ENCODE peak calls at places on chromosome X, in seven cellular contexts. One of them, this sample, is unnamed.

GRCh38 chrX:17024896-17025295 is 78.4 kb downstream of the REPS2 start:
- DNase-seq in foreskin keratinocyte: no peak
- DNase-seq in colonic mucosa: peak; percentile 50
- DNase-seq in PC-9: no peak
- DNase-seq in adrenal gland: peak; percentile 34
- DNase-seq in heart right ventricle: no peak
- DNase-seq in A549: no peak
- DNase-seq in this sample: no peak

GRCh38 chrX:72381439-72382198 is 75.9 kb upstream of the CITED1 start:
- DNase-seq in heart right ventricle: no peak
- DNase-seq in A549: no peak
- DNase-seq in adrenal gland: no peak
- DNase-seq in foreskin keratinocyte: no peak
- DNase-seq in colonic mucosa: no peak
- DNase-seq in PC-9: no peak
- DNase-seq in this sample: no peak

GRCh38 chrX:46477435-46477834 is 67.8 kb downstream of the ZNF674 start:
- DNase-seq in PC-9: no peak
- DNase-seq in foreskin keratinocyte: no peak
- DNase-seq in colonic mucosa: no peak
- DNase-seq in adrenal gland: no peak
- DNase-seq in A549: no peak
- DNase-seq in heart right ventricle: no peak
- DNase-seq in this sample: no peak

GRCh38 chrX:53716328-53717088 is 30.0 kb upstream of the HUWE1 start:
- DNase-seq in foreskin keratinocyte: peak; percentile 17
- DNase-seq in colonic mucosa: no peak
- DNase-seq in adrenal gland: no peak
- DNase-seq in heart right ventricle: no peak
- DNase-seq in A549: no peak
- DNase-seq in PC-9: peak; percentile 59
- DNase-seq in this sample: no peak

GRCh38 chrX:10156199-10157031 is at the start of gene CLCN4:
- DNase-seq in colonic mucosa: peak; percentile 36
- DNase-seq in A549: peak; percentile 59
- DNase-seq in foreskin keratinocyte: no peak
- DNase-seq in heart right ventricle: peak; percentile 71
- DNase-seq in PC-9: peak; percentile 78
- DNase-seq in adrenal gland: peak; percentile 83
- DNase-seq in this sample: peak; percentile 63

GRCh38 chrX:120499301-120500097 is 30.4 kb upstream of the LAMP2 start:
- DNase-seq in colonic mucosa: no peak
- DNase-seq in adrenal gland: no peak
- DNase-seq in foreskin keratinocyte: no peak
- DNase-seq in PC-9: no peak
- DNase-seq in A549: no peak
- DNase-seq in heart right ventricle: peak; percentile 11
- DNase-seq in this sample: peak; percentile 26

GRCh38 chrX:421646-422325 is 35.1 kb upstream of the PPP2R3B start:
- DNase-seq in foreskin keratinocyte: no peak
- DNase-seq in colonic mucosa: no peak
- DNase-seq in PC-9: no peak
- DNase-seq in heart right ventricle: no peak
- DNase-seq in A549: no peak
- DNase-seq in adrenal gland: no peak
- DNase-seq in this sample: peak; percentile 3

GRCh38 chrX:27964432-27964831 is 16.8 kb downstream of the DCAF8L1 start:
- DNase-seq in adrenal gland: no peak
- DNase-seq in heart right ventricle: no peak
- DNase-seq in foreskin keratinocyte: no peak
- DNase-seq in A549: peak; percentile 10
- DNase-seq in PC-9: no peak
- DNase-seq in colonic mucosa: peak; percentile 27
- DNase-seq in this sample: no peak

GRCh38 chrX:154715825-154716224 is 35.1 kb downstream of the GAB3 start:
- DNase-seq in colonic mucosa: no peak
- DNase-seq in A549: no peak
- DNase-seq in PC-9: no peak
- DNase-seq in heart right ventricle: no peak
- DNase-seq in foreskin keratinocyte: no peak
- DNase-seq in adrenal gland: no peak
- DNase-seq in this sample: no peak

GRCh38 chrX:22628275-22628674 is 355.6 kb downstream of the CBLL2 start:
- DNase-seq in A549: no peak
- DNase-seq in foreskin keratinocyte: no peak
- DNase-seq in colonic mucosa: no peak
- DNase-seq in adrenal gland: no peak
- DNase-seq in heart right ventricle: no peak
- DNase-seq in PC-9: no peak
- DNase-seq in this sample: no peak

GRCh38 chrX:11215191-11215921 is 77.9 kb upstream of the AMELX start:
- DNase-seq in adrenal gland: no peak
- DNase-seq in colonic mucosa: no peak
- DNase-seq in PC-9: no peak
- DNase-seq in foreskin keratinocyte: no peak
- DNase-seq in heart right ventricle: no peak
- DNase-seq in A549: no peak
- DNase-seq in this sample: no peak

GRCh38 chrX:37716502-37717068 is 31.0 kb downstream of the XK start:
- DNase-seq in adrenal gland: no peak
- DNase-seq in heart right ventricle: no peak
- DNase-seq in colonic mucosa: no peak
- DNase-seq in foreskin keratinocyte: no peak
- DNase-seq in PC-9: no peak
- DNase-seq in A549: no peak
- DNase-seq in this sample: no peak

GRCh38 chrX:46849933-46850332 is 13.1 kb downstream of the RP2 start:
- DNase-seq in foreskin keratinocyte: no peak
- DNase-seq in heart right ventricle: no peak
- DNase-seq in A549: no peak
- DNase-seq in adrenal gland: no peak
- DNase-seq in colonic mucosa: no peak
- DNase-seq in PC-9: no peak
- DNase-seq in this sample: no peak

GRCh38 chrX:17476411-17476810 is 101.4 kb downstream of the NHS start:
- DNase-seq in foreskin keratinocyte: no peak
- DNase-seq in A549: no peak
- DNase-seq in adrenal gland: no peak
- DNase-seq in heart right ventricle: no peak
- DNase-seq in colonic mucosa: no peak
- DNase-seq in PC-9: no peak
- DNase-seq in this sample: no peak

GRCh38 chrX:38991656-38992558 is 190.6 kb downstream of the MID1IP1 start:
- DNase-seq in A549: no peak
- DNase-seq in PC-9: no peak
- DNase-seq in colonic mucosa: no peak
- DNase-seq in foreskin keratinocyte: peak; percentile 83
- DNase-seq in heart right ventricle: no peak
- DNase-seq in adrenal gland: no peak
- DNase-seq in this sample: no peak

GRCh38 chrX:48025561-48025960 is 18.8 kb downstream of the SPACA5 start:
- DNase-seq in foreskin keratinocyte: no peak
- DNase-seq in A549: peak; percentile 15
- DNase-seq in heart right ventricle: no peak
- DNase-seq in adrenal gland: peak; percentile 50
- DNase-seq in PC-9: peak; percentile 43
- DNase-seq in colonic mucosa: peak; percentile 57
- DNase-seq in this sample: no peak

GRCh38 chrX:23592741-23593140 is 74.6 kb upstream of the PRDX4 start:
- DNase-seq in adrenal gland: no peak
- DNase-seq in PC-9: no peak
- DNase-seq in A549: no peak
- DNase-seq in colonic mucosa: no peak
- DNase-seq in foreskin keratinocyte: no peak
- DNase-seq in heart right ventricle: no peak
- DNase-seq in this sample: no peak

GRCh38 chrX:152988536-152989291 is 5.2 kb downstream of the PNMA5 start:
- DNase-seq in heart right ventricle: no peak
- DNase-seq in foreskin keratinocyte: no peak
- DNase-seq in colonic mucosa: no peak
- DNase-seq in A549: no peak
- DNase-seq in PC-9: no peak
- DNase-seq in adrenal gland: no peak
- DNase-seq in this sample: no peak

GRCh38 chrX:72123471-72124185 is 8.1 kb downstream of the RTL5 start:
- DNase-seq in A549: no peak
- DNase-seq in PC-9: no peak
- DNase-seq in colonic mucosa: no peak
- DNase-seq in adrenal gland: peak; percentile 45
- DNase-seq in foreskin keratinocyte: no peak
- DNase-seq in heart right ventricle: peak; percentile 43
- DNase-seq in this sample: peak; percentile 44

GRCh38 chrX:46601283-46601682 is 27.7 kb downstream of the CHST7 start:
- DNase-seq in PC-9: no peak
- DNase-seq in foreskin keratinocyte: no peak
- DNase-seq in heart right ventricle: no peak
- DNase-seq in A549: no peak
- DNase-seq in adrenal gland: no peak
- DNase-seq in colonic mucosa: no peak
- DNase-seq in this sample: no peak

GRCh38 chrX:49308604-49309269 is 5.3 kb downstream of the GAGE10 start:
- DNase-seq in heart right ventricle: no peak
- DNase-seq in PC-9: no peak
- DNase-seq in adrenal gland: no peak
- DNase-seq in A549: no peak
- DNase-seq in foreskin keratinocyte: no peak
- DNase-seq in colonic mucosa: no peak
- DNase-seq in this sample: peak; percentile 17
- H3K27ac ChIP-seq in heart right ventricle: peak overlapping the region; percentile 13
- H3K27ac ChIP-seq in PC-9: no peak overlapping the region
- H3K27ac ChIP-seq in adrenal gland: no peak overlapping the region
- H3K27ac ChIP-seq in A549: no peak overlapping the region
- H3K27ac ChIP-seq in foreskin keratinocyte: no peak overlapping the region
- H3K27ac ChIP-seq in colonic mucosa: no peak overlapping the region
- H3K27ac ChIP-seq in this sample: peak overlapping the region; percentile 69

GRCh38 chrX:111088628-111089027 is 7.4 kb upstream of the PAK3 start:
- DNase-seq in PC-9: no peak
- DNase-seq in heart right ventricle: no peak
- DNase-seq in colonic mucosa: no peak
- DNase-seq in A549: no peak
- DNase-seq in adrenal gland: no peak
- DNase-seq in foreskin keratinocyte: no peak
- DNase-seq in this sample: no peak

GRCh38 chrX:111083101-111083500 is 12.9 kb upstream of the PAK3 start:
- DNase-seq in A549: no peak
- DNase-seq in colonic mucosa: no peak
- DNase-seq in foreskin keratinocyte: no peak
- DNase-seq in heart right ventricle: no peak
- DNase-seq in PC-9: no peak
- DNase-seq in adrenal gland: no peak
- DNase-seq in this sample: no peak

GRCh38 chrX:111090458-111090857 is 5.5 kb upstream of the PAK3 start:
- DNase-seq in A549: no peak
- DNase-seq in foreskin keratinocyte: no peak
- DNase-seq in colonic mucosa: no peak
- DNase-seq in adrenal gland: no peak
- DNase-seq in PC-9: no peak
- DNase-seq in heart right ventricle: no peak
- DNase-seq in this sample: no peak

DNA sequence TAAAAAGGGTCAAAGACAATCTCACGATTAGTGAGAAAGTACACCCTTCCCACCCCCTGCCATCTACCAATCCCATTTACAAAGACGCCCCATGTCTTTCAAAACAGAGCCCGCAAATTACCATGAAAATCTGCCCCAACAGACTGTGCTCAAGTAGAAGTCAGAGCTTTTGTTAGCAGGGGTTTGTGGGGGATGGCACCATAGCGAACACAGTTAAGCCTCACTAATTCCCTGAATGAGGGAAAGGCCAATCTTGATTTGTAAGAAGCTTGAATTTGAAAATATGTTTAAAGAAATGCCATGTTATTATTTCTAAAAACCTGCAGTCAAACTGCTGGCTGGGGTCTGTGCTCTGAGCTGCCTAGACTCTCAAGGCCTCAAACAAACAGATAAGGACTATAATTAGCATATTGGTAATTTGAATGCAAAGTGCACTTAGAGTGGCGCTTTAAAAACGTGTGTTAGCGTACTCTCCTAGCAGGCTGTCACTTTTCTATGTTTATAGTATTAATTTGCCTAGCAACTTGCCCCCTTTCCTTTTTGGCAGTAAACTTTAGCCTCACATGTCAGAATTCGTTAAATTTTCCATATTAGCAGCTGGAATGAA is 9.4 kb upstream of the PAK3 start:
- DNase-seq in PC-9: no peak
- DNase-seq in foreskin keratinocyte: no peak
- DNase-seq in adrenal gland: no peak
- DNase-seq in heart right ventricle: no peak
- DNase-seq in colonic mucosa: no peak
- DNase-seq in A549: no peak
- DNase-seq in this sample: no peak
- TF ChIP-seq CTCF in PC-9: no peak
- TF ChIP-seq CTCF in foreskin keratinocyte: no peak
- TF ChIP-seq CTCF in adrenal gland: no peak
- TF ChIP-seq CTCF in heart right ventricle: no peak
- TF ChIP-seq CTCF in colonic mucosa: no peak
- TF ChIP-seq CTCF in A549: no peak
- TF ChIP-seq CTCF in this sample: no peak

GRCh38 chrX:129769467-129770154 is 10.1 kb upstream of the SASH3 start:
- DNase-seq in heart right ventricle: no peak
- DNase-seq in PC-9: no peak
- DNase-seq in foreskin keratinocyte: no peak
- DNase-seq in A549: no peak
- DNase-seq in adrenal gland: no peak
- DNase-seq in colonic mucosa: no peak
- DNase-seq in this sample: no peak
- H3K4me1 ChIP-seq in heart right ventricle: peaks cover 48% of the 10 kb centered on the region
- H3K4me1 ChIP-seq in PC-9: no peaks in the 10 kb centered on the region
- H3K4me1 ChIP-seq in foreskin keratinocyte: no peaks in the 10 kb centered on the region
- H3K4me1 ChIP-seq in A549: no peaks in the 10 kb centered on the region
- H3K4me1 ChIP-seq in adrenal gland: no peaks in the 10 kb centered on the region
- H3K4me1 ChIP-seq in colonic mucosa: no peaks in the 10 kb centered on the region
- H3K4me1 ChIP-seq in this sample: no peaks in the 10 kb centered on the region

GRCh38 chrX:124665878-124666425 is 319.6 kb downstream of the SH2D1A start:
- DNase-seq in adrenal gland: no peak
- DNase-seq in heart right ventricle: no peak
- DNase-seq in colonic mucosa: no peak
- DNase-seq in A549: no peak
- DNase-seq in PC-9: no peak
- DNase-seq in foreskin keratinocyte: no peak
- DNase-seq in this sample: no peak
- H3K27ac ChIP-seq in adrenal gland: no peak overlapping the region
- H3K27ac ChIP-seq in heart right ventricle: no peak overlapping the region
- H3K27ac ChIP-seq in colonic mucosa: no peak overlapping the region
- H3K27ac ChIP-seq in A549: no peak overlapping the region
- H3K27ac ChIP-seq in PC-9: no peak overlapping the region
- H3K27ac ChIP-seq in foreskin keratinocyte: no peak overlapping the region
- H3K27ac ChIP-seq in this sample: no peak overlapping the region

This sample was measured in left ventricle myocardium inferior.